ENCODE peak calls at places on chromosomes 3 and 15, in six cellular contexts. S is right cardiac atrium, H is mammary epithelial cell, I is AG04450, Q is ovary, P is heart left ventricle. T is an unnamed sample. For H3K9me3, the result is how much of the 10 kb centered on the place peaks cover.

GRCh38 chr15:66785637-66786036 is 83.6 kb downstream of the SMAD6 start:
- DNase-seq in H (no peak), P (no peak), S (no peak), Q (no peak), I (peak), T (no peak)

GRCh38 chr3:196150481-196150880 is 60.7 kb downstream of the ZDHHC19 start:
- DNase-seq in Q (no peak), P (no peak), H (no peak), S (no peak), I (no peak), T (no peak)

GRCh38 chr3:195905970-195906864 is 2.1 kb downstream of the TNK2 start:
- DNase-seq in S (no peak), H (peak), Q (no peak), I (no peak), P (no peak), T (no peak)

GRCh38 chr3:171453175-171453868 is 6.9 kb downstream of the TNIK start:
- DNase-seq in Q (no peak), I (no peak), P (no peak), S (no peak), H (no peak), T (no peak)

GRCh38 chr3:9211155-9211950 is 38.1 kb downstream of the SRGAP3 start:
- DNase-seq in P (no peak), S (no peak), H (peak), I (no peak), Q (no peak), T (no peak)

GRCh38 chr15:62104846-62105245 is 38.1 kb downstream of the C2CD4A start:
- DNase-seq in P (no peak), I (no peak), Q (no peak), S (no peak), H (no peak), T (no peak)

GRCh38 chr3:54826255-54826691 is 101.6 kb downstream of the LRTM1 start:
- DNase-seq in Q (no peak), H (no peak), S (no peak), I (no peak), P (no peak), T (no peak)

GRCh38 chr15:69807752-69808151 is 290.0 kb downstream of the TLE3 start:
- DNase-seq in I (no peak), S (no peak), P (no peak), Q (no peak), H (peak), T (no peak)

GRCh38 chr15:40430271-40430805 is 10.4 kb upstream of the BAHD1 start:
- DNase-seq in H (peak), I (no peak), P (no peak), Q (no peak), S (no peak), T (no peak)

GRCh38 chr3:189360291-189360690 is 188.5 kb downstream of the TPRG1 start:
- DNase-seq in H (no peak), S (no peak), I (no peak), Q (no peak), P (no peak), T (no peak)

GRCh38 chr15:85741662-85742061 is 53.1 kb downstream of the KLHL25 start:
- DNase-seq in Q (no peak), H (no peak), S (no peak), I (no peak), P (no peak), T (no peak)

GRCh38 chr3:158727499-158728377 is 4.5 kb downstream of the RARRES1 start:
- DNase-seq in S (no peak), I (no peak), H (peak), Q (peak), P (peak), T (no peak)

GRCh38 chr3:157097198-157097597 is 62.7 kb downstream of the CCNL1 start:
- DNase-seq in P (no peak), S (no peak), Q (no peak), I (no peak), H (no peak), T (no peak)

GRCh38 chr15:34275721-34276120 is 50.9 kb downstream of the EMC4 start:
- DNase-seq in Q (no peak), H (peak), P (no peak), I (no peak), S (no peak), T (no peak)

GRCh38 chr3:113794526-113794925 is 44.1 kb upstream of the GRAMD1C start:
- DNase-seq in H (no peak), S (no peak), I (no peak), P (no peak), Q (no peak), T (no peak)

GRCh38 chr3:72974956-72975355 is 21.7 kb upstream of the PPP4R2 start:
- DNase-seq in P (no peak), S (no peak), H (no peak), Q (no peak), I (no peak), T (no peak)

GRCh38 chr15:68196445-68197169 is 8.5 kb downstream of the CALML4 start:
- DNase-seq in S (no peak), H (no peak), P (no peak), I (no peak), Q (peak), T (no peak)

GRCh38 chr3:158273646-158274045 is 163.8 kb downstream of the RSRC1 start:
- DNase-seq in I (no peak), Q (no peak), H (no peak), P (no peak), S (no peak), T (no peak)

GRCh38 chr3:81443948-81444347 is 317.5 kb downstream of the GBE1 start:
- DNase-seq in P (no peak), I (no peak), Q (no peak), H (peak), S (no peak), T (no peak)

GRCh38 chr15:90030376-90030775 is 29.3 kb downstream of the ZNF710 start:
- DNase-seq in Q (no peak), I (no peak), P (no peak), S (no peak), H (no peak), T (peak)

GRCh38 chr15:90028376-90028775 is 27.3 kb downstream of the ZNF710 start:
- DNase-seq in H (no peak), I (no peak), Q (no peak), S (no peak), P (no peak), T (no peak)

GRCh38 chr15:90031231-90031791 is 30.2 kb downstream of the ZNF710 start:
- DNase-seq in H (peak), P (no peak), S (no peak), I (no peak), Q (no peak), T (peak)

GRCh38 chr15:90025461-90026033 is 24.4 kb downstream of the ZNF710 start:
- DNase-seq in P (no peak), S (no peak), I (no peak), Q (no peak), H (no peak), T (no peak)

GRCh38 chr15:90029024-90029423 is 27.9 kb downstream of the ZNF710 start:
- DNase-seq in Q (no peak), I (no peak), S (no peak), P (no peak), H (no peak), T (no peak)
- H3K9me3 ChIP-seq in Q (under half), I (under half), S (under half), P (under half), H (under half), T (under half)

DNA sequence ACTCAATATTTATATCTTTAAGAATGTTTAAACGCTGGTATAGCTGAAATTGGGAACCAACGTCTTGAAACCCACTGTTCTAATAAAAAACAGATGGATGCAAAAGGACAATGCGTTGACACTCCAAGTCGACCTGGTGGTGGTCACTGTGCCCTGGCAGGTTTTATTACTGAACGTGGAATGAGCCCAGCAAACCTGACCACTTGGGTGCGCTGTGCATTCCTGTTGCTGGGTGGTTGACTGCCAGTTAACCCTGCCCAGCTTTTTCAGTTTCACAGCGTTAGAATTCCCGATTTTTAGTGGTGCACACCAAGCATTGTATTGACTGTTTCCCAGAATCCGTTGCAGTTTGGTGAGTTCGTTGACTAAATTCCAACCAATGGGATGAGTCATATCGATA is 384.4 kb downstream of the OCA2 start:
- DNase-seq in Q (no peak), S (no peak), I (no peak), H (no peak), P (no peak), T (no peak)
- H3K9me3 ChIP-seq in Q (under half), S (under half), I (under half), H (under half), P (under half), T (half or more)

DNA sequence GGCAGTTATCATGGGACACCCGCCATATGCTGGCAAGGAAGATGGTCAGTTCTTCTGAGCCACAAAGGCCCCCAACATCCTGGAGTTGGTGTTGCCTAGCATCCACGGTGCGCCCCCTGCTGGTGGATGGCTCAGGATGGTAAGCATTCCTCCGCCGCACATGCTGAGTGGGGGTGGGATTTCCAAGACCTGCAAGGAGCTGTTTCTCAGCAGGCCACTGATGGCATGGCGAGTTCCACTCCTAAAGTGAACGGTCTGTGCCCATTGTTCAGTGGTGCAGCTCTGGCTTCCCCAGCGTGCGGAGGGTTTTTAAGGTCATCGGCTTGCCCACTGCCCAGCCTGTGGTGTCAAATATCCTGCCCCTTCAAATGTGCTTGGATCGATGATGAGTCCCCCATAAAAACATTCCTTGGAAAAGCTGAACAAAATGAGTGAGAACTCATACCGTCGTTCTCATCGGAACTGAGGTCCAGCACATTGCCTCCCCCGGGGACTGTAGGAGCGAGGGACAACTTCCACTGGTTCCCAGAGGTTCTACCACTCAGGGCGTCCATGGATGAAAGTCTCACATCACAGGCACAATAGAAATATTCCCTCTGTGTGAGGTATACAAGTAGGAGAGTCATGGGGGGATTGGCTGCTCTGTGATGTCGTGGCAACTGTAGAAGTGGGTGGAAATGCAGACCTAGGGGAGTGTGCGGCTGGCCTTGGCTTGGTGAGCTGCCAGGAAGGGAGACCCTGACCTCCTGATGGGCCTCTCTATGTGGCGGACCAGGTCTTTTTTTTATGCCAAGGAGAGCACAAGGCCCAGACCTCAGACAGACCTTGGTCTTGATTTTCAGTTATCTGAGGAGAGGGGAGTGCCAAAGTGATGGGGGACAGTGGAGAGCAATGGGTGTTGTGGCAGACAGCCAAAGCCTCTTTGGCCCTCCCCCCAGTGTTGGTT is 102.0 kb downstream of the SNRPN start:
- DNase-seq in P (no peak), H (no peak), S (no peak), Q (no peak), I (no peak), T (no peak)
- H3K9me3 ChIP-seq in P (half or more), H (half or more), S (half or more), Q (half or more), I (half or more), T (half or more)

DNA sequence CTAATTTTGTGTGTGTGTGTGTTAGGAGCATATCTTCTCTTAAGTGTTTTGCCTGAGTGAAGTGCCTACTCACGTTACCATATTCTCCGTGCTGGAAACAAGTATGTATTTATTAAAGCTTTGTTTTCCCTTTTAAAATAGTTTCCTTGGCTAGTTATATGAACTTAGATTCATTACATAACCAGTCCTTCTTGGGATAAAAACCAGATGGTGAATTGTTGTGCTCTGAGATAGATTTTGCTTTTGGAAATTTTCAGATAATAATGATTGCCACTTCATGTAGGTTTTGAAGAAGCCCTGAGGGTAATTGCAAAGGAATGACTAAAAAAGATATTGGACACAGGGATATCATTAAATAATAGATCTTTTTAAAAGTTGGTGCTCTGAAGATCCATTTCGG is 390.2 kb upstream of the SGO1 start:
- DNase-seq in P (no peak), S (no peak), H (no peak), Q (no peak), I (no peak), T (no peak)
- H3K9me3 ChIP-seq in P (under half), S (under half), H (under half), Q (under half), I (under half), T (under half)

DNA sequence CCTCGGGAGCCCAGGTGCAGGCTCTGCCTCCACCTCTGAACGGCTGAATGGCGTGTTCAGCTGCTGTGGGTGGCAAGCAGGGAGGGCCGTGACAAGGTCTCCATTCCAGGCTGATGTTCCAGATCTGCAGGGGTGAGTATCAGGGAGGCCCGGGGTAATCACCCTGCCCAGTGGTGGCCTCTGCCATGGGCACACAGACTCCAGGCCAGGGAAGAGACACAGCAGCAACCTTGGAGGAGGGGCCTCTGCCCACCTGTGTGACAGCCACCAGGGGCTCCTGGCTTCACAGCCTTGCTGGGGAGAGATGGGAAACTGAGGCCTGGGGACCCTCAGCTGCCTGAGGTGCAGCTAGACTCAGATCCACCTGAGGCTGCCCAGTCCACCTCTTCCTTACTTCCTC is 25.6 kb upstream of the ACAD9 start:
- DNase-seq in S (no peak), H (no peak), P (no peak), I (no peak), Q (no peak), T (no peak)
- H3K9me3 ChIP-seq in S (under half), H (under half), P (under half), I (under half), Q (under half), T (under half)